ENCODE peak calls at places on chromosomes 11 and 22, in seven cellular contexts. L is astrocyte of the spinal cord, T is upper lobe of right lung, Q is fibroblast of lung, P is colonic mucosa, H is heart right ventricle, A is omental fat pad. Y is an unnamed sample.

GRCh38 chr11:88849368-88849767 is 216.4 kb downstream of the GRM5 start:
- DNase-seq in T (no peak), H (no peak), L (peak), P (no peak), Q (peak), A (no peak), Y (no peak)

GRCh38 chr11:72116019-72116755 is 3.7 kb upstream of the ANAPC15 start:
- DNase-seq in P (no peak), T (no peak), H (no peak), A (no peak), L (no peak), Q (no peak), Y (no peak)

GRCh38 chr11:35515224-35515623 is 10.2 kb downstream of the PAMR1 start:
- DNase-seq in P (no peak), A (no peak), L (peak), T (no peak), Q (peak), H (no peak), Y (no peak)

GRCh38 chr11:27303903-27304302 is 59.1 kb downstream of the CCDC34 start:
- DNase-seq in P (no peak), A (no peak), Q (no peak), T (no peak), H (no peak), L (no peak), Y (no peak)

GRCh38 chr22:39743955-39744752 is 149.4 kb downstream of the ENTHD1 start:
- DNase-seq in L (no peak), A (no peak), H (no peak), T (no peak), Q (no peak), P (no peak), Y (no peak)

GRCh38 chr11:106552694-106553203 is 465.5 kb downstream of the GUCY1A2 start:
- DNase-seq in L (no peak), P (no peak), A (no peak), H (no peak), Q (no peak), T (no peak), Y (no peak)

GRCh38 chr11:45161252-45162063 is 15.0 kb downstream of the PRDM11 start:
- DNase-seq in L (no peak), Q (no peak), P (no peak), A (no peak), H (peak), T (peak), Y (no peak)

GRCh38 chr11:28529540-28530410 is 421.6 kb downstream of the METTL15 start:
- DNase-seq in L (peak), T (no peak), H (no peak), A (no peak), P (no peak), Q (peak), Y (peak)

GRCh38 chr22:45304971-45305370 is 4.8 kb upstream of the FAM118A start:
- DNase-seq in A (no peak), Q (no peak), T (no peak), L (no peak), H (no peak), P (no peak), Y (no peak)

GRCh38 chr11:74397531-74398243 is 546 bp downstream of the PGM2L1 start:
- DNase-seq in H (no peak), Q (no peak), L (peak), T (peak), P (peak), A (no peak), Y (no peak)

GRCh38 chr22:36411589-36412258 is 24.0 kb upstream of the MYH9 start:
- DNase-seq in L (no peak), A (no peak), P (peak), Q (no peak), H (no peak), T (no peak), Y (no peak)

GRCh38 chr11:109251230-109251629 is 170.8 kb upstream of the C11orf87 start:
- DNase-seq in H (no peak), Q (no peak), T (no peak), P (no peak), A (no peak), L (no peak), Y (no peak)

GRCh38 chr22:46994265-46994664 is 231.8 kb downstream of the TBC1D22A start:
- DNase-seq in L (no peak), Q (no peak), P (no peak), H (no peak), A (no peak), T (no peak), Y (no peak)

GRCh38 chr11:93525601-93526000 is 17.6 kb downstream of the SMCO4 start:
- DNase-seq in L (peak), H (no peak), T (no peak), A (no peak), Q (peak), P (no peak), Y (no peak)

GRCh38 chr22:24003887-24004286 is 1.4 kb downstream of the GSTT4 start:
- DNase-seq in H (no peak), A (no peak), P (no peak), T (no peak), L (no peak), Q (no peak), Y (no peak)

GRCh38 chr22:17951315-17951714 is 73.0 kb downstream of the MICAL3 start:
- DNase-seq in A (no peak), P (no peak), T (no peak), Q (no peak), H (no peak), L (no peak), Y (no peak)

GRCh38 chr11:2532704-2533641 is 88.2 kb downstream of the KCNQ1 start:
- DNase-seq in P (peak), Q (peak), L (peak), H (peak), A (peak), T (peak), Y (peak)

GRCh38 chr11:110130642-110131238 is 37.5 kb downstream of the ZC3H12C start:
- DNase-seq in T (no peak), A (no peak), H (no peak), L (peak), Q (peak), P (peak), Y (peak)

GRCh38 chr22:26681395-26681821 is 24.0 kb downstream of the MIAT start:
- DNase-seq in P (no peak), Q (peak), L (peak), T (peak), H (no peak), A (no peak), Y (peak)

GRCh38 chr11:64006468-64006867 is 20.2 kb downstream of the OTUB1 start:
- DNase-seq in L (no peak), T (no peak), Q (no peak), P (no peak), A (no peak), H (no peak), Y (no peak)

GRCh38 chr11:18012906-18013781 is at the start of gene SERGEF:
- DNase-seq in L (peak), Q (peak), T (peak), P (peak), H (peak), A (peak), Y (peak)
- TF ChIP-seq CTCF in L (no peak), Q (peak), T (peak), P (no peak), H (peak), A (no peak), Y (no peak)

GRCh38 chr22:50294319-50294656 is 13.2 kb downstream of the PLXNB2 start:
- DNase-seq in H (no peak), P (no peak), A (no peak), T (no peak), Q (no peak), L (no peak), Y (no peak)
- TF ChIP-seq CTCF in H (no peak), P (no peak), A (no peak), T (no peak), Q (no peak), L (no peak), Y (no peak)

GRCh38 chr11:560305-561147 is at the start of the genes LMNTD2 and RASSF7:
- DNase-seq in L (peak), P (peak), A (peak), H (peak), T (peak), Q (peak), Y (peak)
- TF ChIP-seq CTCF in L (no peak), P (no peak), A (no peak), H (no peak), T (no peak), Q (no peak), Y (no peak)

GRCh38 chr22:19559956-19560355 is 35.7 kb upstream of the CLDN5 start:
- DNase-seq in Q (no peak), L (no peak), T (no peak), P (no peak), A (no peak), H (no peak), Y (no peak)

GRCh38 chr22:19555651-19556050 is 31.4 kb upstream of the CLDN5 start:
- DNase-seq in H (no peak), A (no peak), Q (no peak), L (no peak), P (no peak), T (no peak), Y (no peak)

GRCh38 chr22:19554834-19555404 is 30.7 kb upstream of the CLDN5 start:
- DNase-seq in T (no peak), P (no peak), Q (peak), H (no peak), A (no peak), L (peak), Y (peak)

GRCh38 chr22:19556963-19557545 is 32.8 kb upstream of the CLDN5 start:
- DNase-seq in H (no peak), A (no peak), L (no peak), T (no peak), Q (no peak), P (no peak), Y (no peak)

DNA sequence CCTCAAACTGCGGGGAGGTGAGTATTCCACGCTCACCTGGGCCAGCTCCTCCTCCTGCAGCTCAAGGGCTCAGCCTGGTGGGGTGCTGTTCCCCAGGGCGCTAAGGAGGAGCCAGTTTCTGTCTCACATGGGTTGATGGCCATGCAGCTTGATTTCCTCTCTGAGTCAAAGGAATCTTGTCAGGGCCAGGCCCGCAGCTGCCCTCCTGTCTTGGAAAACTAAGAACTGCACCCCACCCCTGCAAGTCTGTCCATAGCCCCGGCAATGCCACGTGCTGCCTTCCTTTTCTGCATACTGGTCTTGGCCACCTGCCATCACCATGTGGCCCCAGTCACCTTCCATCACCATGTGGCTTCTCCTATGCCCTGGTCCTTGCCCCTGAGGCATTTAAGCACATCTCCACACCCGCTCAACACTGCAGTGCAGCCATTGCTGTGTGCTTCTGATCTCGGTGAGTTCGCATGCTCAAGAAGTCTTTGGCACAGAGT is 35.2 kb upstream of the CLDN5 start:
- DNase-seq in T (no peak), Q (no peak), H (no peak), A (no peak), L (no peak), P (no peak), Y (no peak)
- TF ChIP-seq CTCF in T (no peak), Q (no peak), H (no peak), A (no peak), L (no peak), P (no peak), Y (no peak)

DNA sequence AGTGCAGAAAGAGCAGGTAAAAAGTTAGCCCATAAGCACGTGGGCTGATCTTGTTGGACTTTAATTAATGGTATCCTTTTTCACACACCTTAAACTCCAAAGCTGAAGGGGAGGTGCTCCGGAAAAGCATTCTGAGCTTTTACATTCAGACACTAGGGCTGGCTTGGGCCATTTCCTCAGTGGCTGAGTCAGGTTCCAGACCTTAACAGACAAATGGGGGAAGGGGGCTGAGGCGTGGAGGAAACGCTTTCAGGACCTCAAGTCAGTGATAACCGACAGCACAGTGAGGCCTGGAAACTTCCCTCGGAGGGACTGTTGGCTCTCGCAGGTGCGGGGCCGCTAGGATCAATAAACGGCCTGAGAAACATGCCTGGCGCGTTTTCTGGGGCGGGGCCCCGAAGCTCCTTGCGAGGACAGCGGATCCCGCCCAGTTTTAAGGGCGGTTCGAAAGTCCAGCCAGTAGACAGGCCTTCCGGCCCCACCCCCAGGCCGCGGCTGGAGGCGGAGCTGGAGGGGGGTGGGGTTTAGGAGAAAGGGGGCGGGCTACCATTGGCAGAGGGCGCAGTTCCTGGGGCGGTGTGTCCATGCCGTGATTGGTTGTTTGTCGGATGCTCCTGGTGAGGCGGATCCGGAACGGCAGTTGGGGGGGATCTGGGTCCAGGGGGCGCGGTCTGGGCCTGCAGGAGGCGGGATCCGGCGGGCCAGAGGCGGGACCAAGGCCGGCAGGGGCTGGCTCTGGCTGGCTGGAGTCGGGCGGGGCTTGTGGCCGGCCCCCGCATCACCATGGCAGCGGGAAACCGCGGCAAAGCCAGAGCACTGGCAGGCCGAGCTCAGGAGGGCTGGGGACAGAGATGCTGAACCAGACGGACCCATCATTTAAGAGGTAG is 8.0 kb downstream of the C11orf52 start:
- DNase-seq in Q (peak), P (peak), A (peak), T (peak), L (peak), H (peak), Y (peak)
- TF ChIP-seq CTCF in Q (no peak), P (no peak), A (no peak), T (no peak), L (no peak), H (no peak), Y (no peak)